ENCODE peak calls at places on chromosome 19, in six cellular contexts. D is HuH-7.5, B is uterus, K is AG20443, J is cardiac fibroblast, M is OCI-LY7. W is an unnamed sample.

GRCh38 chr19:7888145-7888825 is at the start of gene LRRC8E:
- DNase-seq in D (peak; percentile 81), B (no peak), K (peak; percentile 94), J (peak; percentile 72), M (no peak), W (peak; percentile 80)

GRCh38 chr19:13366529-13367143 is 139.6 kb downstream of the CACNA1A start:
- DNase-seq in D (no peak), B (no peak), K (peak; percentile 65), J (peak; percentile 49), M (peak; percentile 17), W (peak; percentile 46)

GRCh38 chr19:10624585-10624984 is 768 bp upstream of the SLC44A2 start:
- DNase-seq in D (no peak), B (no peak), K (no peak), J (no peak), M (no peak), W (no peak)

GRCh38 chr19:506404-507285 is 652 bp upstream of the TPGS1 start:
- DNase-seq in D (peak; percentile 100), B (peak; percentile 100), K (peak; percentile 99), J (peak; percentile 100), M (peak; percentile 99), W (peak; percentile 100)

GRCh38 chr19:6056282-6056741 is 54.0 kb downstream of the RFX2 start:
- DNase-seq in D (no peak), B (no peak), K (no peak), J (no peak), M (no peak), W (no peak)

GRCh38 chr19:3565177-3565576 is 7.6 kb upstream of the HMG20B start:
- DNase-seq in D (no peak), B (no peak), K (no peak), J (no peak), M (no peak), W (no peak)

GRCh38 chr19:53639471-53639870 is 7.7 kb downstream of the DPRX start:
- DNase-seq in D (no peak), B (no peak), K (no peak), J (no peak), M (no peak), W (no peak)

GRCh38 chr19:1237754-1238372 is at the start of gene CBARP:
- DNase-seq in D (peak; percentile 91), B (peak; percentile 44), K (peak; percentile 62), J (peak; percentile 56), M (no peak), W (peak; percentile 56)

W was measured in hepatic stellate cell.